ENCODE peak calls at places on chromosome 1, in five cellular contexts. I is AML-193, Q is PC-9, E is epithelial cell of prostate, G is B cell. K is an unnamed sample.

GRCh38 chr1:218823291-218823900 is 350.3 kb upstream of the LYPLAL1 start:
- DNase-seq in I (no peak), Q (no peak), E (no peak), G (no peak), K (no peak)

GRCh38 chr1:6412896-6413295 is 6.8 kb downstream of the HES2 start:
- DNase-seq in I (no peak), Q (peak; percentile 79), E (peak; percentile 94), G (no peak), K (peak; percentile 77)

GRCh38 chr1:246647113-246647512 is 77.1 kb upstream of the SCCPDH start:
- DNase-seq in I (no peak), Q (no peak), E (no peak), G (no peak), K (no peak)

GRCh38 chr1:231630558-231631205 is 4.1 kb downstream of the DISC1 start:
- DNase-seq in I (no peak), Q (no peak), E (no peak), G (no peak), K (no peak)

GRCh38 chr1:117605164-117605810 is 561 bp upstream of the TENT5C start:
- DNase-seq in I (no peak), Q (no peak), E (no peak), G (no peak), K (peak; percentile 5)

GRCh38 chr1:94322696-94323095 is 85.3 kb upstream of the ARHGAP29 start:
- DNase-seq in I (no peak), Q (peak; percentile 99), E (no peak), G (no peak), K (no peak)

GRCh38 chr1:186763107-186763506 is 65.6 kb upstream of the PLA2G4A start:
- DNase-seq in I (no peak), Q (no peak), E (no peak), G (no peak), K (no peak)

GRCh38 chr1:72845342-72845741 is 563.0 kb upstream of the NEGR1 start:
- DNase-seq in I (no peak), Q (no peak), E (no peak), G (no peak), K (peak; percentile 0)

GRCh38 chr1:246338098-246338497 is 169.0 kb downstream of the SMYD3 start:
- DNase-seq in I (no peak), Q (no peak), E (no peak), G (no peak), K (no peak)

GRCh38 chr1:113675299-113675698 is 84.0 kb downstream of the PHTF1 start:
- DNase-seq in I (no peak), Q (no peak), E (peak; percentile 5), G (no peak), K (no peak)

GRCh38 chr1:44553127-44553758 is 121.0 kb downstream of the TMEM53 start:
- DNase-seq in I (no peak), Q (peak; percentile 50), E (no peak), G (no peak), K (no peak)

GRCh38 chr1:87887095-87887494 is 558.4 kb downstream of the LMO4 start:
- DNase-seq in I (no peak), Q (no peak), E (no peak), G (no peak), K (no peak)

GRCh38 chr1:187300093-187300492 is 471.3 kb downstream of the PLA2G4A start:
- DNase-seq in I (no peak), Q (no peak), E (no peak), G (no peak), K (no peak)

GRCh38 chr1:25703671-25704637 is 87.4 kb downstream of the MAN1C1 start:
- DNase-seq in I (peak; percentile 21), Q (no peak), E (no peak), G (no peak), K (no peak)

GRCh38 chr1:117034791-117035290 is 25.3 kb upstream of the TTF2 start:
- DNase-seq in I (no peak), Q (no peak), E (no peak), G (no peak), K (no peak)

GRCh38 chr1:25117233-25117823 is 115.0 kb downstream of the SYF2 start:
- DNase-seq in I (no peak), Q (no peak), E (no peak), G (no peak), K (peak; percentile 60)

K was measured in HepG2.